ENCODE peak calls at places on chromosomes 6 and 20, in seven cellular contexts. B is NCI-H1694 treated with DMSO at 0.1 percent for 48 hours; G is activated CD8-positive, alpha-beta memory T cell treated with anti-CD3 and anti-CD28 coated beads for 4 hours; U is kidney glomerular epithelial cell; X is nephron progenitor cell; O is HT1080; H is neural crest cell. Z is an unnamed sample.

GRCh38 chr6:68139130-68139529 is 496.0 kb upstream of the ADGRB3 start:
- DNase-seq in B (no peak), G (no peak), U (no peak), H (no peak), O (no peak), X (no peak), Z (peak)

GRCh38 chr6:105986998-105987397 is 99.1 kb upstream of the PRDM1 start:
- DNase-seq in G (no peak), B (no peak), H (no peak), O (no peak), X (no peak), U (no peak), Z (no peak)

GRCh38 chr6:35725721-35726438 is 11.0 kb upstream of the ARMC12 start:
- DNase-seq in G (no peak), B (no peak), H (no peak), X (no peak), U (no peak), O (no peak), Z (no peak)

GRCh38 chr20:17407550-17407949 is 123.6 kb downstream of the BFSP1 start:
- DNase-seq in H (no peak), O (no peak), G (no peak), X (no peak), B (no peak), U (no peak), Z (no peak)

GRCh38 chr6:34338811-34339210 is 53.7 kb downstream of the NUDT3 start:
- DNase-seq in B (no peak), G (no peak), H (no peak), U (no peak), X (no peak), O (no peak), Z (no peak)

GRCh38 chr20:48357714-48358113 is 470.1 kb downstream of the PREX1 start:
- DNase-seq in X (no peak), B (no peak), H (no peak), O (no peak), G (no peak), U (no peak), Z (no peak)

GRCh38 chr6:75114795-75115194 is 91.1 kb downstream of the COL12A1 start:
- DNase-seq in G (no peak), X (no peak), B (no peak), H (no peak), U (peak), O (no peak), Z (no peak)

GRCh38 chr20:47360489-47361267 is 4.2 kb upstream of the ZMYND8 start:
- DNase-seq in O (peak), X (peak), B (peak), U (peak), H (peak), G (no peak), Z (peak)